ENCODE peak calls at places on chromosomes 6 and 20, in nine cellular contexts. K is mammary epithelial cell, G is left ventricle myocardium inferior, V is cardiac fibroblast, L is NT2/D1, I is heart left ventricle, Z is testis, X is epithelial cell of esophagus, D is psoas muscle. H is an unnamed sample.

GRCh38 chr20:51220293-51220706 is 197.4 kb upstream of the KCNG1 start:
- DNase-seq in K (no peak), G (peak; percentile 20), V (peak; percentile 29), L (peak; percentile 23), I (no peak), Z (peak; percentile 67), X (peak; percentile 21), D (peak; percentile 31), H (no peak)

GRCh38 chr20:32920530-32921298 is 62.0 kb downstream of the EFCAB8 start:
- DNase-seq in K (no peak), G (no peak), V (no peak), L (no peak), I (no peak), Z (no peak), X (no peak), D (no peak), H (no peak)

GRCh38 chr6:41489284-41489851 is 56.8 kb upstream of the FOXP4 start:
- DNase-seq in K (no peak), G (peak; percentile 32), V (no peak), L (no peak), I (no peak), Z (no peak), X (no peak), D (no peak), H (no peak)

GRCh38 chr6:72386324-72386723 is 235.5 kb upstream of the KCNQ5 start:
- DNase-seq in K (no peak), G (no peak), V (peak; percentile 80), L (no peak), I (no peak), Z (no peak), X (peak; percentile 6), D (no peak), H (no peak)

GRCh38 chr6:158818580-158819212 is 472 bp downstream of the EZR start:
- DNase-seq in K (peak; percentile 63), G (peak; percentile 55), V (peak; percentile 65), L (no peak), I (peak; percentile 56), Z (peak; percentile 58), X (peak; percentile 71), D (peak; percentile 63), H (peak; percentile 55)

GRCh38 chr6:6694825-6695710 is 106.5 kb downstream of the LY86 start:
- DNase-seq in K (no peak), G (peak; percentile 50), V (no peak), L (peak; percentile 74), I (no peak), Z (no peak), X (peak; percentile 79), D (no peak), H (no peak)

GRCh38 chr6:5497896-5498578 is 236.7 kb downstream of the FARS2 start:
- DNase-seq in K (no peak), G (no peak), V (peak; percentile 87), L (no peak), I (no peak), Z (no peak), X (no peak), D (no peak), H (no peak)

GRCh38 chr6:167268683-167269280 is 22.3 kb upstream of the UNC93A start:
- DNase-seq in K (no peak), G (no peak), V (no peak), L (no peak), I (no peak), Z (no peak), X (no peak), D (no peak), H (no peak)

GRCh38 chr6:43045371-43045930 is 8.2 kb downstream of the CUL7 start:
- DNase-seq in K (no peak), G (no peak), V (no peak), L (no peak), I (no peak), Z (no peak), X (no peak), D (no peak), H (no peak)

GRCh38 chr20:19690462-19690861 is 67.6 kb upstream of the RIN2 start:
- DNase-seq in K (no peak), G (no peak), V (no peak), L (no peak), I (no peak), Z (no peak), X (no peak), D (no peak), H (no peak)

GRCh38 chr6:37696220-37696840 is 1.4 kb downstream of the MDGA1 start:
- DNase-seq in K (peak; percentile 33), G (no peak), V (peak; percentile 50), L (no peak), I (peak; percentile 19), Z (peak; percentile 38), X (peak; percentile 49), D (peak; percentile 34), H (no peak)

GRCh38 chr20:24445510-24446170 is 23.8 kb upstream of the SYNDIG1 start:
- DNase-seq in K (no peak), G (no peak), V (no peak), L (no peak), I (no peak), Z (no peak), X (no peak), D (no peak), H (no peak)

GRCh38 chr6:13709698-13710551 is 1.7 kb downstream of the RANBP9 start:
- DNase-seq in K (peak; percentile 45), G (no peak), V (peak; percentile 54), L (no peak), I (no peak), Z (no peak), X (peak; percentile 54), D (no peak), H (peak; percentile 67)

GRCh38 chr6:107114872-107115694 is at the start of gene BEND3:
- DNase-seq in K (peak; percentile 32), G (peak; percentile 40), V (no peak), L (no peak), I (no peak), Z (peak; percentile 54), X (peak; percentile 50), D (peak; percentile 37), H (no peak)

GRCh38 chr20:32464401-32465091 is 106.4 kb downstream of the ASXL1 start:
- DNase-seq in K (no peak), G (no peak), V (no peak), L (no peak), I (no peak), Z (no peak), X (no peak), D (no peak), H (no peak)

GRCh38 chr6:135180458-135181332 is at the start of gene MYB:
- DNase-seq in K (peak; percentile 57), G (peak; percentile 34), V (peak; percentile 46), L (no peak), I (peak; percentile 30), Z (peak; percentile 51), X (peak; percentile 61), D (peak; percentile 40), H (peak; percentile 92)

DNA sequence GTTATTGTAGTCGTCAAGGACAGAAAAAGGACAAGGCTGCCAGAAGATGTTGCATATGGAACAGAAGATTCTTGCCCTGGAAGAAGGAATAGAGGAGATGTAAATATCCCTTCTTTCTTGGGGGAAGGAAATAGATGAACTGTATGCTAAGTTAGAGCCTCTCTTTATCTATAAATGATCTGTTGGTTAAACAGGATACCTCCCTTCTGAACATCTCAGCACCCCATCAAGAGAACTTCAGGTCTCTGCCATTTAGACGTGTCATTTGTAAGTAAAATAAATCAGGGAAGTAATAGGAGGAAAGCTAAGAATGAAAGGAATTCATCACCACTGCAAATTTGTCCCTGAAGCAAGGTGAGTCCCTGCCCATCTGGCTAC is 42.6 kb upstream of the TNFAIP3 start:
- DNase-seq in K (no peak), G (no peak), V (no peak), L (no peak), I (no peak), Z (no peak), X (no peak), D (no peak), H (no peak)
- H3K4me3 ChIP-seq in K (no peak overlapping the region), G (no peak overlapping the region), V (no peak overlapping the region), L (no peak overlapping the region), I (no peak overlapping the region), Z (no peak overlapping the region), X (no peak overlapping the region), D (no peak overlapping the region), H (peak overlapping the region; percentile 32)

GRCh38 chr6:89023591-89024441 is 56.7 kb upstream of the PNRC1 start:
- DNase-seq in K (peak; percentile 30), G (peak; percentile 25), V (peak; percentile 46), L (no peak), I (peak; percentile 15), Z (peak; percentile 50), X (peak; percentile 42), D (peak; percentile 48), H (no peak)

GRCh38 chr6:89022747-89023289 is 57.7 kb upstream of the PNRC1 start:
- DNase-seq in K (peak; percentile 49), G (no peak), V (peak; percentile 79), L (no peak), I (no peak), Z (no peak), X (peak; percentile 55), D (no peak), H (no peak)

GRCh38 chr6:89025633-89026032 is 54.9 kb upstream of the PNRC1 start:
- DNase-seq in K (no peak), G (no peak), V (no peak), L (no peak), I (no peak), Z (no peak), X (peak; percentile 57), D (no peak), H (no peak)

GRCh38 chr6:89026151-89026550 is 54.4 kb upstream of the PNRC1 start:
- DNase-seq in K (no peak), G (no peak), V (no peak), L (no peak), I (no peak), Z (no peak), X (no peak), D (no peak), H (no peak)

DNA sequence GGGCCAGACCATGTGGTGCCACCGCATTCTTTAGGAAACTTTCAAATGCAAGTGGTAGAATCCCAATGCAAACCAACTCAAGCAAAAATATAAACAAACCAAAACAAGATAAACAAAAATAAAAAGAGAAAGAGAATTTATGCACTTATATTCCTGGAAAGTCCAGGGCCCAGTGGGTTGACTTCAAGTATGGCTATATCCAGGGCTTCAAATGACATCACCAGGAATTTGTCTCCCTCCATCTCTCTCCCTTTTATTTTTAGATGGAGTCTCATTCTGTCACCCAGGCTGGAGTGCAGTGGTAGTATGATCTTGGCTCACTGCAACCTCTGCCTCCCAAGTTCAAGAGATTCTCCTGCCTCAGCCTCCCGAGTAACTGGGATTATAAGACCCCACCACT is 56.1 kb upstream of the PNRC1 start:
- DNase-seq in K (no peak), G (no peak), V (no peak), L (no peak), I (no peak), Z (no peak), X (no peak), D (no peak), H (no peak)
- H3K4me3 ChIP-seq in K (no peak overlapping the region), G (no peak overlapping the region), V (no peak overlapping the region), L (no peak overlapping the region), I (no peak overlapping the region), Z (no peak overlapping the region), X (no peak overlapping the region), D (no peak overlapping the region), H (no peak overlapping the region)

GRCh38 chr6:110039364-110039995 is 61.4 kb downstream of the GPR6 start:
- DNase-seq in K (peak; percentile 74), G (peak; percentile 82), V (peak; percentile 93), L (peak; percentile 84), I (peak; percentile 75), Z (peak; percentile 94), X (peak; percentile 90), D (peak; percentile 84), H (peak; percentile 85)
- H3K4me3 ChIP-seq in K (no peak overlapping the region), G (peak overlapping the region; percentile 53), V (peak overlapping the region; percentile 37), L (no peak overlapping the region), I (peak overlapping the region; percentile 30), Z (peak overlapping the region; percentile 57), X (peak overlapping the region; percentile 28), D (no peak overlapping the region), H (peak overlapping the region; percentile 59)

GRCh38 chr6:33116417-33116816 is 40.6 kb downstream of the HLA-DPB1 start:
- DNase-seq in K (no peak), G (no peak), V (no peak), L (no peak), I (no peak), Z (no peak), X (no peak), D (no peak), H (no peak)
- H3K4me3 ChIP-seq in K (no peak overlapping the region), G (no peak overlapping the region), V (no peak overlapping the region), L (peak overlapping the region; percentile 69), I (no peak overlapping the region), Z (no peak overlapping the region), X (no peak overlapping the region), D (no peak overlapping the region), H (no peak overlapping the region)

H was measured in Jurkat, Clone E6-1.